ENCODE peak calls at places on chromosomes 7 and 10, in five cellular contexts. S, M, Z, D and Y are unnamed samples.

GRCh38 chr7:31885160-31885559 is 185.0 kb downstream of the PDE1C start:
- DNase-seq in S (no peak), M (no peak), D (no peak), Z (no peak), Y (no peak)

GRCh38 chr10:103197177-103197576 is 4.1 kb upstream of the NT5C2 start:
- DNase-seq in S (no peak), M (no peak), D (peak), Z (peak), Y (no peak)

GRCh38 chr10:132062641-132063390 is 2.9 kb upstream of the JAKMIP3 start:
- DNase-seq in Z (no peak), D (no peak), M (peak), S (no peak), Y (peak)

GRCh38 chr7:99997545-99998137 is 17.8 kb upstream of the ZKSCAN1 start:
- DNase-seq in D (no peak), Z (peak), M (no peak), S (peak), Y (no peak)

GRCh38 chr10:94011296-94011695 is 17.6 kb downstream of the PLCE1 start:
- DNase-seq in D (no peak), M (no peak), Z (no peak), S (no peak), Y (no peak)

GRCh38 chr10:113788604-113789083 is 37.2 kb downstream of the PLEKHS1 start:
- DNase-seq in M (no peak), Z (peak), D (peak), S (no peak), Y (no peak)

GRCh38 chr10:63561421-63561820 is 40.2 kb downstream of the REEP3 start:
- DNase-seq in M (no peak), S (no peak), Z (no peak), D (no peak), Y (no peak)

GRCh38 chr10:104925232-104925851 is 284.3 kb downstream of the SORCS3 start:
- DNase-seq in Z (peak), M (no peak), D (peak), S (peak), Y (no peak)

GRCh38 chr7:129671276-129671675 is 59.8 kb downstream of the NRF1 start:
- DNase-seq in D (no peak), M (no peak), Z (no peak), S (no peak), Y (no peak)

GRCh38 chr7:105493928-105494325 is 28.1 kb downstream of the PUS7 start:
- DNase-seq in S (no peak), M (no peak), D (no peak), Z (peak), Y (no peak)

GRCh38 chr7:133044722-133045473 is 37.0 kb downstream of the CHCHD3 start:
- DNase-seq in M (no peak), D (no peak), Z (no peak), S (peak), Y (no peak)

GRCh38 chr7:100102950-100103840 is 1.8 kb downstream of the AP4M1 start:
- DNase-seq in Z (peak), S (no peak), D (no peak), M (no peak), Y (no peak)

GRCh38 chr10:98010939-98011685 is 19.3 kb downstream of the CRTAC1 start:
- DNase-seq in D (no peak), S (no peak), Z (no peak), M (no peak), Y (no peak)

GRCh38 chr7:91089382-91089963 is 174.8 kb upstream of the FZD1 start:
- DNase-seq in Z (peak), S (no peak), M (no peak), D (peak), Y (no peak)

GRCh38 chr10:14429043-14429713 is 98.5 kb upstream of the FRMD4A start:
- DNase-seq in S (peak), M (no peak), Z (no peak), D (no peak), Y (no peak)

GRCh38 chr7:126302639-126303038 is 950.1 kb downstream of the GRM8 start:
- DNase-seq in M (no peak), S (no peak), D (no peak), Z (no peak), Y (no peak)

GRCh38 chr10:85400981-85401695 is 965.5 kb downstream of the GRID1 start:
- DNase-seq in M (no peak), S (no peak), Z (no peak), D (no peak), Y (no peak)

GRCh38 chr10:71383972-71384687 is 12.6 kb upstream of the CDH23 start:
- DNase-seq in Z (peak), S (peak), M (peak), D (peak), Y (peak)

GRCh38 chr10:33571616-33572015 is 237.1 kb upstream of the NRP1 start:
- DNase-seq in M (no peak), D (peak), S (no peak), Z (peak), Y (no peak)

DNA sequence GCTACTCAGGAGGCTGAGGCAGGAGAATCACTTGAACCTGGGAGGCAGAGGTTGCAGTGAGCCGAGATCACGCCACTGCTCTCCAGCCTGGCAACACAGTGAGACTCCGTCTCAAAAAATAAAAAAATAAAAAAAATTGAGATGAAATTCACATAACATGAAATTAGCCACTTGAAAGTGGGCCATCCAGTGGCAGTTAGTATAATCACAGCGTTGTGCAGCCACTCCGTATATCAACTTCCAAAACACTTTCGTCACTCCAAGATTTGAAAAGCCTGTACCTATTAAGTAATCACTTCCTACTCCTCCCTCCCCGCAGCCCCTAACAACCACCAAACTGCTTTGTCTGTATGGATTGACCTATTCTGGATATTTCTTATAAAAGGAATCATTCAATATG is 20.7 kb upstream of the CACUL1 start:
- DNase-seq in M (no peak), Z (no peak), S (no peak), D (no peak), Y (peak)
- TF ChIP-seq CTCF in M (no peak), Z (peak), S (peak), D (no peak), Y (no peak)

GRCh38 chr7:151311294-151311864 is 30.2 kb upstream of the NUB1 start:
- DNase-seq in D (no peak), S (peak), M (no peak), Z (no peak), Y (no peak)
- TF ChIP-seq CTCF in D (peak), S (peak), M (no peak), Z (peak), Y (no peak)

GRCh38 chr7:1925973-1926907 is 256.2 kb downstream of the ELFN1 start:
- DNase-seq in M (no peak), Z (no peak), S (no peak), D (no peak), Y (no peak)

GRCh38 chr7:1930381-1931065 is 260.4 kb downstream of the ELFN1 start:
- DNase-seq in Z (no peak), S (no peak), M (no peak), D (no peak), Y (no peak)

GRCh38 chr7:1927942-1928341 is 257.9 kb downstream of the ELFN1 start:
- DNase-seq in Z (no peak), S (no peak), M (no peak), D (no peak), Y (no peak)

GRCh38 chr7:1926908-1927306 is 256.8 kb downstream of the ELFN1 start:
- DNase-seq in M (no peak), Z (no peak), S (no peak), D (no peak), Y (no peak)

GRCh38 chr7:1928555-1929348 is 258.7 kb downstream of the ELFN1 start:
- DNase-seq in D (no peak), S (no peak), Z (no peak), M (no peak), Y (no peak)
- TF ChIP-seq CTCF in D (no peak), S (no peak), Z (no peak), M (no peak), Y (no peak)

GRCh38 chr10:99854860-99855259 is 72.4 kb downstream of the ABCC2 start:
- DNase-seq in D (no peak), M (no peak), S (no peak), Z (peak), Y (no peak)
- TF ChIP-seq CTCF in D (no peak), M (peak), S (peak), Z (peak), Y (peak)

DNA sequence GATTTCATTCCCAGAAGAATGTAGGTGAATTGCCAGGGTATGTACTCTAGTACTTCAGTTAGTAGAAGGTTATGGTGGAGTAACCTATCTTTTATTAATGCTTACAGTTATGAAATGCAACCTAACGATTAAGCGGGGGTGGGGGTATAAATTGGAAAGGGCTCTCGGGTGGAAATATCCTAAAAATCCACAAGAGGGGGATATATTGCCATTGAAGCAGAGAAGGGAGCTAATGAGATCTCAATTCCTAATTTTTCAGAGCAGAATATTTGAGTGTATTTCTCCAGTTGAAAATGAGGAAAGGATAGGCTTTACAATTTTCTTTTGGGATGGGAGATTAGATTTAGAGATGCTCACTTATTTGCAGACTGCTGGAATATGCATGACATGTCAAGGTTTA is 90.8 kb downstream of the DNAJB9 start:
- DNase-seq in S (no peak), M (no peak), Z (peak), D (no peak), Y (no peak)
- TF ChIP-seq CTCF in S (peak), M (peak), Z (peak), D (no peak), Y (peak)

DNA sequence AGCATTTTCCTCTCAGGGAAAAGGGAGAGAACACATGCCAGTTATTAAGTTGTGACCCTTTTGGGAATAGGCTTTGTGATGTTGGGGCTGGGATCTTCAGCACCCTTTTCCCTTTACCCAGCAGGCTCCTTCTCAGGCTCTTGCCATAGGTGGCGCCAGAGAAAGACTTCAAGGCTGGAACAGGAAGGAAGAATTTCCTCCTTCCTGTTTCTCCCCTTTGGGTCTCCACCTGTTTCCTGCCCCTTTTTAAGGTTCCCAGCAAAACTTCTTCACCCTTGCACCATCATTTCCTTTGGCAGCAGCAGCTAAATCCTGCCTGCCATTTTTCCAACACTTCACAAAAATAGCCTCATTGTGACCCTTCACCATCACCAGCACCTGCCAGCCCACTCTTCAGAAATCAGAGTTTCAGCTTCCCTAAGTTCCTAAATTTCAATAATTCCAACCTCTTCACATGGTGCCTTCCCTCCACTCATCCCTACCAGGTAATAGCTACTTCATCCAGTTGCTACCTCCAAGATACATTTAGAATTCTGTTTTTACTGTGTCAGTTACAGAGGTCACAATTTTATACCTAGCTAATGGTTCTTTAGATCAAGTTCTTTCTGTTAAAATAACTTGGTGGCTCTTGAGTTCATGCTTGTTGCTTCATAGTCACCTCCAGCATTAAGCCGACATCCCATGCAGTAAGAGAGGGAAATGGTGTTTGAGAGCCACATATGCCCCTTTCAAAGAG is 22.4 kb upstream of the FOXK1 start:
- DNase-seq in Z (no peak), S (no peak), D (no peak), M (no peak), Y (no peak)
- TF ChIP-seq CTCF in Z (no peak), S (peak), D (no peak), M (no peak), Y (no peak)

GRCh38 chr7:78134256-78134655 is 335.7 kb downstream of the PHTF2 start:
- DNase-seq in S (no peak), Z (peak), M (no peak), D (peak), Y (no peak)
- TF ChIP-seq CTCF in S (peak), Z (peak), M (peak), D (no peak), Y (peak)

GRCh38 chr10:106271237-106271636 is 893.3 kb downstream of the SORCS1 start:
- DNase-seq in M (no peak), S (no peak), D (no peak), Z (no peak), Y (no peak)
- TF ChIP-seq CTCF in M (no peak), S (peak), D (no peak), Z (no peak), Y (no peak)

DNA sequence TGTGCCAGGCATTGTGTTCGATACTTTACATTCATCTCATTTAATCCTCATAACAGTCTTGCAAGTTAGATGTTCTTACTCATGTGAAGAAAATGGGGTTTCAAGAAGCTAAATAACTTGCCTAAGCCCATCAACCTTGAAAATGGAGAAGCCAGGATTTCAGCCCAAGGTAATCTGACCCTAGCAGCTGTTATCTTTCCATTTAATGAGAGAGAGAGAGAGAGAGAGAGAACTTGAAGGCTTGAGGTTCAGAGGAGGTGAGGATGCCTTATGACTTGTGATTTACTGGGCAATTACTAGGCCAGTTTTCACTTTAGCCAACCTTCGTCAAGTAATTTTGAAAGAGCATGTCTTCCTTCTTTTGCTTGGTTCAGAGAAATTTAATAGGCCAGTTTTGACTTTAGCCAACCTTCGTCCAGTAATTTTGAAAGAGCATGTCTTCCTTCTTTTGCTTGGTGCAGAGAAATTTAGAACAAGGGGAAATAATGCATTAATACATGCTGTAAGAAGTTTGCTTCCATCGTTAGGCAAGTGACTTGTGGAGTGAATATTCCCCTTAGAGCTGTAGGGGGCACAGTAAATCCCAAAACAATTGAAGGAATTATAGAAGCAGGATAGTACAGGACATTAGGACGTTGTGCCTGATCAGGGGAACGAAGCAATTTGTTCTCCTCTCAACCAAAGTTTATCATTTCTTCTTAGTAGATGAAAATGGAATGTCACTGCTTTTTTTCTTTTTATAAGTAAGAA is 143.0 kb upstream of the BMPER start:
- DNase-seq in Z (no peak), S (no peak), M (no peak), D (no peak), Y (no peak)
- TF ChIP-seq CTCF in Z (no peak), S (no peak), M (no peak), D (no peak), Y (no peak)